ENCODE peak calls at places on chromosome 1, in seven cellular contexts. One of them, this sample, is unnamed.

GRCh38 chr1:107292012-107292411 is 151.2 kb downstream of the NTNG1 start:
- DNase-seq in heart right ventricle: no peak
- DNase-seq in GM12865: no peak
- DNase-seq in coronary artery: no peak
- DNase-seq in body of pancreas: no peak
- DNase-seq in HCT116: no peak
- DNase-seq in brain microvascular endothelial cell: no peak
- DNase-seq in this sample: no peak

GRCh38 chr1:116351914-116352313 is 21.1 kb upstream of the ATP1A1 start:
- DNase-seq in GM12865: no peak
- DNase-seq in brain microvascular endothelial cell: no peak
- DNase-seq in heart right ventricle: no peak
- DNase-seq in HCT116: no peak
- DNase-seq in coronary artery: no peak
- DNase-seq in body of pancreas: no peak
- DNase-seq in this sample: no peak

GRCh38 chr1:34770891-34771508 is 10.0 kb upstream of the GJB3 start:
- DNase-seq in brain microvascular endothelial cell: no peak
- DNase-seq in HCT116: no peak
- DNase-seq in GM12865: no peak
- DNase-seq in coronary artery: no peak
- DNase-seq in body of pancreas: no peak
- DNase-seq in heart right ventricle: no peak
- DNase-seq in this sample: no peak

GRCh38 chr1:93588206-93588605 is 93.4 kb downstream of the BCAR3 start:
- DNase-seq in heart right ventricle: no peak
- DNase-seq in body of pancreas: no peak
- DNase-seq in HCT116: no peak
- DNase-seq in coronary artery: no peak
- DNase-seq in GM12865: no peak
- DNase-seq in brain microvascular endothelial cell: peak
- DNase-seq in this sample: no peak

GRCh38 chr1:184152944-184153343 is 101.4 kb downstream of the TSEN15 start:
- DNase-seq in heart right ventricle: no peak
- DNase-seq in brain microvascular endothelial cell: no peak
- DNase-seq in coronary artery: no peak
- DNase-seq in HCT116: no peak
- DNase-seq in body of pancreas: no peak
- DNase-seq in GM12865: no peak
- DNase-seq in this sample: no peak

GRCh38 chr1:9454494-9455066 is 84.7 kb upstream of the SLC25A33 start:
- DNase-seq in brain microvascular endothelial cell: no peak
- DNase-seq in body of pancreas: no peak
- DNase-seq in HCT116: no peak
- DNase-seq in coronary artery: no peak
- DNase-seq in heart right ventricle: no peak
- DNase-seq in GM12865: peak
- DNase-seq in this sample: no peak

GRCh38 chr1:116491985-116492811 is 78.6 kb downstream of the CD58 start:
- DNase-seq in GM12865: no peak
- DNase-seq in coronary artery: no peak
- DNase-seq in heart right ventricle: no peak
- DNase-seq in HCT116: no peak
- DNase-seq in brain microvascular endothelial cell: no peak
- DNase-seq in body of pancreas: no peak
- DNase-seq in this sample: no peak

GRCh38 chr1:15858672-15859372 is 11.3 kb downstream of the SPEN start:
- DNase-seq in coronary artery: no peak
- DNase-seq in body of pancreas: no peak
- DNase-seq in GM12865: no peak
- DNase-seq in HCT116: no peak
- DNase-seq in brain microvascular endothelial cell: no peak
- DNase-seq in heart right ventricle: no peak
- DNase-seq in this sample: no peak

GRCh38 chr1:161905269-161905884 is 118.3 kb downstream of the OLFML2B start:
- DNase-seq in coronary artery: no peak
- DNase-seq in heart right ventricle: no peak
- DNase-seq in brain microvascular endothelial cell: no peak
- DNase-seq in HCT116: peak
- DNase-seq in GM12865: peak
- DNase-seq in body of pancreas: peak
- DNase-seq in this sample: peak

GRCh38 chr1:245155186-245156040 is 628 bp downstream of the KIF26B start:
- DNase-seq in brain microvascular endothelial cell: no peak
- DNase-seq in heart right ventricle: no peak
- DNase-seq in HCT116: no peak
- DNase-seq in body of pancreas: no peak
- DNase-seq in GM12865: no peak
- DNase-seq in coronary artery: no peak
- DNase-seq in this sample: peak
- TF ChIP-seq CTCF in brain microvascular endothelial cell: peak
- TF ChIP-seq CTCF in heart right ventricle: no peak
- TF ChIP-seq CTCF in HCT116: no peak
- TF ChIP-seq CTCF in body of pancreas: no peak
- TF ChIP-seq CTCF in GM12865: no peak
- TF ChIP-seq CTCF in coronary artery: no peak
- TF ChIP-seq CTCF in this sample: peak

GRCh38 chr1:43454270-43455011 is 710 bp upstream of the HYI start:
- DNase-seq in GM12865: peak
- DNase-seq in brain microvascular endothelial cell: peak
- DNase-seq in heart right ventricle: peak
- DNase-seq in body of pancreas: peak
- DNase-seq in HCT116: peak
- DNase-seq in coronary artery: peak
- DNase-seq in this sample: peak
- H3K4me3 ChIP-seq in GM12865: peak
- H3K4me3 ChIP-seq in brain microvascular endothelial cell: peak
- H3K4me3 ChIP-seq in heart right ventricle: peak
- H3K4me3 ChIP-seq in body of pancreas: no peak
- H3K4me3 ChIP-seq in HCT116: peak
- H3K4me3 ChIP-seq in coronary artery: peak
- H3K4me3 ChIP-seq in this sample: peak

DNA sequence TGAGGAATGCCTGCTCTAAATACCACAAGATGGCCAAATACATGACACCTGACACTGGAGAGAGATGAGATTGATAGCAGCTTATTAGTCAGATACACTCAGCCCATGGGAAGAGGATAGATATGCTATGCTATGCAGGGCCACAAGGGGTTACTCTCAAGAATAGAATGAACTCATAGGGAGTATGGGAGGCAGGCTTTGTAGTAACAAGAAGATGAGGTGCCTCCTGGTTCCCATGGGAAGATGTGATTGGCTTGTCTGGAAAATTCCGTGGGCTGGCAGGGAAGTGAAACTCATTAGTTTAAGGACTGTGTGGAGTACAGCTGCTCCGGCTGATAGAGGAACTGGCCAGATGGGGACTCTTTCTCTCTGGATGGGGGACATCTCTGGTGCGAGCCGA is 16.5 kb downstream of the CCDC30 start:
- DNase-seq in GM12865: peak
- DNase-seq in heart right ventricle: no peak
- DNase-seq in coronary artery: no peak
- DNase-seq in body of pancreas: no peak
- DNase-seq in brain microvascular endothelial cell: peak
- DNase-seq in HCT116: no peak
- DNase-seq in this sample: peak
- TF ChIP-seq CTCF in GM12865: peak
- TF ChIP-seq CTCF in heart right ventricle: no peak
- TF ChIP-seq CTCF in coronary artery: no peak
- TF ChIP-seq CTCF in body of pancreas: no peak
- TF ChIP-seq CTCF in brain microvascular endothelial cell: peak
- TF ChIP-seq CTCF in HCT116: peak
- TF ChIP-seq CTCF in this sample: no peak

GRCh38 chr1:169891539-169891885 is 2.2 kb downstream of the SCYL3 start:
- DNase-seq in HCT116: no peak
- DNase-seq in heart right ventricle: no peak
- DNase-seq in coronary artery: no peak
- DNase-seq in body of pancreas: peak
- DNase-seq in brain microvascular endothelial cell: no peak
- DNase-seq in GM12865: no peak
- DNase-seq in this sample: no peak

GRCh38 chr1:169886931-169887330 is 6.8 kb downstream of the SCYL3 start:
- DNase-seq in HCT116: no peak
- DNase-seq in body of pancreas: no peak
- DNase-seq in brain microvascular endothelial cell: no peak
- DNase-seq in GM12865: no peak
- DNase-seq in coronary artery: no peak
- DNase-seq in heart right ventricle: no peak
- DNase-seq in this sample: no peak

GRCh38 chr1:169892176-169892818 is 1.4 kb downstream of the SCYL3 start:
- DNase-seq in coronary artery: no peak
- DNase-seq in HCT116: no peak
- DNase-seq in GM12865: no peak
- DNase-seq in body of pancreas: peak
- DNase-seq in brain microvascular endothelial cell: no peak
- DNase-seq in heart right ventricle: no peak
- DNase-seq in this sample: no peak

GRCh38 chr1:169890761-169891538 is 2.7 kb downstream of the SCYL3 start:
- DNase-seq in GM12865: peak
- DNase-seq in brain microvascular endothelial cell: no peak
- DNase-seq in coronary artery: no peak
- DNase-seq in HCT116: no peak
- DNase-seq in heart right ventricle: no peak
- DNase-seq in body of pancreas: peak
- DNase-seq in this sample: peak

DNA sequence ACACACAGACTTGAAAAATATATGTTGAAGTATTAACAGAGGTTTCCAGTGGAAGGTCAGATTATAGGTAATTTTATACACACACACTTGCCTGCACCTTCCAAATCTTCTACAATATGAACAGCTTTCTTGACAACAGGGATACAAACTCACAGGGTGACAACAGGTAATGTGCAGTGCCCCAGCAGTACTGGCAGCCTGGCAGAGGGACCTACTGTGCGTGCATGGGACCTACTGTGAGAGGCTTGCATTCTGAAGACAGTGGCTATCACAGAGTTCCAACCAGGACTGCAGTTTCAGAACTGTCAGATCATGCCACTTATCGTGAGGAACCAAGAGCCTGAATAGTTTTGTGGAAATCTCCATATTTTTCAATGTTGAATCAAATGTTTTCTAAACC is 3.8 kb downstream of the SCYL3 start:
- DNase-seq in coronary artery: no peak
- DNase-seq in GM12865: no peak
- DNase-seq in body of pancreas: no peak
- DNase-seq in HCT116: no peak
- DNase-seq in heart right ventricle: no peak
- DNase-seq in brain microvascular endothelial cell: no peak
- DNase-seq in this sample: no peak
- H3K4me3 ChIP-seq in coronary artery: no peak
- H3K4me3 ChIP-seq in GM12865: no peak
- H3K4me3 ChIP-seq in body of pancreas: no peak
- H3K4me3 ChIP-seq in HCT116: no peak
- H3K4me3 ChIP-seq in heart right ventricle: no peak
- H3K4me3 ChIP-seq in brain microvascular endothelial cell: no peak
- H3K4me3 ChIP-seq in this sample: no peak

DNA sequence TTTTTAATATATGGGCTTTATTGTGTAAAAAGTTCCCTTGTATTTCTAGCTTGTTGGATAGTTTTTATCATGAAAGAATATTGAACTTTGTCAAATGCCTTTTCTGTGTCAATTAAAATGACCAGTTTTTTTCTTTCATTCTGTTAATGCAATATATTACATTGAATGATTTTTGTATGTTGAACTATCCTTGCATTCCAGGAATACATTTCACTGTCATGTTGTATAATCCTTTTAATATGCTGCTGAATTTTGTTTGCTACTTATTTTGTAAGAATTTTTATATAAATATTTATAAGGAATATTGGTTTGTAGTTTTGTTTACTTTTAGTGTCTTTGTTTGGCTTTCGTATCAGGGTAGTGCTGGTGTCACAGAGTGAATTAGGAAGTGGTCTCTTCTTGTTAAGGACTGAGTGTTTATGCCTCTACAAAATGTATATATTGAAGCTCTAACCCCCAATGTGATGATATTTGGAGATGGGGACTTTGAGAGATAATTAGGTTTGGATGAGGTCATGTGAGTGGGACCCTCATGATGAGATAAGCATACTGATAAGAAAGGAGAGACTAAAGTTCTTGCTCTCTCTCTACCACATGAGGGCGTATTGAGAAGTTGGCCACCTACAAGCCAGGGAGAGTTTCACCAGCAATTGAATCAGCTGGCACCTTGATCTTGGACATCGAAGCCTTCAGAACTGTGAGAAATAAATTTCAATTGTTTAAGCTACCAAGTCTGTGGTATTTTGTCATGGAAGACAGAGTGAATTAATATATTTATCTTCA is 12.0 kb upstream of the SLAMF6 start:
- DNase-seq in HCT116: no peak
- DNase-seq in heart right ventricle: no peak
- DNase-seq in coronary artery: no peak
- DNase-seq in brain microvascular endothelial cell: no peak
- DNase-seq in body of pancreas: no peak
- DNase-seq in GM12865: no peak
- DNase-seq in this sample: no peak
- TF ChIP-seq CTCF in HCT116: peak
- TF ChIP-seq CTCF in heart right ventricle: no peak
- TF ChIP-seq CTCF in coronary artery: no peak
- TF ChIP-seq CTCF in brain microvascular endothelial cell: no peak
- TF ChIP-seq CTCF in body of pancreas: no peak
- TF ChIP-seq CTCF in GM12865: no peak
- TF ChIP-seq CTCF in this sample: peak